ENCODE peak calls at places on chromosomes 4 and X, in six cellular contexts. A is AG09309, F is D341Med, P is EL, I is NCI-H748 treated with DMSO at 0.1 percent for 48 hours, Z is T-helper 1 cell. V is an unnamed sample.

GRCh38 chr4:119130365-119131065 is 5.1 kb upstream of the MYOZ2 start:
- DNase-seq in I (peak), Z (no peak), A (peak), F (no peak), P (no peak), V (no peak)

GRCh38 chrX:69319376-69319775 is 154.1 kb upstream of the PJA1 start:
- DNase-seq in A (no peak), P (no peak), Z (no peak), I (no peak), F (no peak), V (no peak)

GRCh38 chrX:28312965-28313364 is 274.3 kb upstream of the IL1RAPL1 start:
- DNase-seq in Z (no peak), I (no peak), F (no peak), P (no peak), A (no peak), V (no peak)

GRCh38 chrX:50180073-50180940 is 20.5 kb downstream of the AKAP4 start:
- DNase-seq in Z (no peak), A (no peak), I (no peak), F (no peak), P (no peak), V (no peak)

GRCh38 chrX:115372026-115372610 is 82.6 kb downstream of the LUZP4 start:
- DNase-seq in P (peak), I (no peak), A (no peak), F (no peak), Z (no peak), V (no peak)

GRCh38 chrX:113384628-113385027 is 544.0 kb upstream of the AMOT start:
- DNase-seq in P (peak), F (no peak), I (no peak), A (peak), Z (no peak), V (no peak)

GRCh38 chr4:25551608-25552007 is 104.0 kb upstream of the SLC34A2 start:
- DNase-seq in F (no peak), A (no peak), Z (no peak), P (no peak), I (no peak), V (no peak)

GRCh38 chr4:173403051-173403450 is 4.1 kb upstream of the SCRG1 start:
- DNase-seq in P (peak), F (no peak), I (no peak), A (peak), Z (no peak), V (no peak)

GRCh38 chrX:30876367-30876766 is 12.7 kb downstream of the TAB3 start:
- DNase-seq in A (no peak), F (no peak), I (no peak), P (no peak), Z (no peak), V (no peak)

GRCh38 chr4:166895771-166896170 is 338.5 kb downstream of the SPOCK3 start:
- DNase-seq in F (no peak), P (no peak), I (no peak), Z (no peak), A (no peak), V (no peak)

GRCh38 chr4:174012135-174012923 is 271.1 kb downstream of the FBXO8 start:
- DNase-seq in P (no peak), F (no peak), A (no peak), Z (no peak), I (no peak), V (no peak)

GRCh38 chrX:134752558-134752957 is 94.3 kb upstream of the PLAC1 start:
- DNase-seq in F (no peak), P (no peak), I (no peak), Z (no peak), A (no peak), V (no peak)

GRCh38 chr4:69524708-69525107 is 29.0 kb upstream of the UGT2B4 start:
- DNase-seq in I (no peak), A (no peak), Z (no peak), P (no peak), F (no peak), V (no peak)

GRCh38 chrX:152600853-152601635 is 36.7 kb upstream of the GABRQ start:
- DNase-seq in F (no peak), Z (no peak), P (no peak), A (no peak), I (no peak), V (no peak)

GRCh38 chr4:142285222-142285583 is 560.9 kb downstream of the INPP4B start:
- DNase-seq in F (no peak), I (no peak), A (no peak), P (no peak), Z (peak), V (no peak)

GRCh38 chrX:26783512-26784225 is 567.7 kb downstream of the MAGEB5 start:
- DNase-seq in F (peak), P (no peak), I (peak), A (no peak), Z (peak), V (peak)

GRCh38 chr4:21211836-21212235 is 511.6 kb downstream of the PACRGL start:
- DNase-seq in P (no peak), I (no peak), Z (no peak), F (no peak), A (no peak), V (no peak)

GRCh38 chrX:24553016-24553415 is 87.9 kb downstream of the PDK3 start:
- DNase-seq in Z (no peak), F (no peak), I (no peak), A (no peak), P (no peak), V (no peak)

GRCh38 chr4:145178740-145179139 is 1.6 kb downstream of the OTUD4 start:
- DNase-seq in P (no peak), I (no peak), A (no peak), F (no peak), Z (peak), V (no peak)

GRCh38 chr4:108561086-108561485 is 59.3 kb upstream of the RPL34 start:
- DNase-seq in Z (no peak), A (no peak), I (no peak), F (no peak), P (peak), V (no peak)